ENCODE peak calls at places on chromosomes 12 and 14, in ten cellular contexts. One of them, this sample, is unnamed.
A peak's percentile ranks its signal among the peaks of the same experiment; 100 is the strongest.

GRCh38 chr14:21069388-21070082 is 569 bp upstream of the ARHGEF40 start:
- DNase-seq in cardiac muscle cell: no peak
- DNase-seq in WERI-Rb-1: peak; percentile 35
- DNase-seq in GM06990: no peak
- DNase-seq in hepatocyte: peak; percentile 55
- DNase-seq in suprapubic skin: no peak
- DNase-seq in osteoblast: peak; percentile 88
- DNase-seq in HCT116: no peak
- DNase-seq in body of pancreas: peak; percentile 52
- DNase-seq in stomach: no peak
- DNase-seq in this sample: no peak

GRCh38 chr14:102731871-102732800 is 45.1 kb upstream of the TRAF3 start:
- DNase-seq in cardiac muscle cell: no peak
- DNase-seq in WERI-Rb-1: no peak
- DNase-seq in GM06990: no peak
- DNase-seq in hepatocyte: no peak
- DNase-seq in suprapubic skin: no peak
- DNase-seq in osteoblast: no peak
- DNase-seq in HCT116: no peak
- DNase-seq in body of pancreas: no peak
- DNase-seq in stomach: no peak
- DNase-seq in this sample: no peak

GRCh38 chr12:15227004-15227679 is 5.9 kb upstream of the RERG start:
- DNase-seq in cardiac muscle cell: peak; percentile 65
- DNase-seq in WERI-Rb-1: peak; percentile 49
- DNase-seq in GM06990: no peak
- DNase-seq in hepatocyte: peak; percentile 67
- DNase-seq in suprapubic skin: no peak
- DNase-seq in osteoblast: peak; percentile 49
- DNase-seq in HCT116: peak; percentile 42
- DNase-seq in body of pancreas: peak; percentile 70
- DNase-seq in stomach: peak; percentile 59
- DNase-seq in this sample: peak; percentile 34

GRCh38 chr12:42638697-42639096 is 49.2 kb upstream of the PRICKLE1 start:
- DNase-seq in cardiac muscle cell: no peak
- DNase-seq in WERI-Rb-1: no peak
- DNase-seq in GM06990: no peak
- DNase-seq in hepatocyte: no peak
- DNase-seq in suprapubic skin: no peak
- DNase-seq in osteoblast: no peak
- DNase-seq in HCT116: no peak
- DNase-seq in body of pancreas: no peak
- DNase-seq in stomach: no peak
- DNase-seq in this sample: no peak

GRCh38 chr12:96404683-96405082 is 4.4 kb upstream of the CDK17 start:
- DNase-seq in cardiac muscle cell: no peak
- DNase-seq in WERI-Rb-1: no peak
- DNase-seq in GM06990: no peak
- DNase-seq in hepatocyte: no peak
- DNase-seq in suprapubic skin: no peak
- DNase-seq in osteoblast: no peak
- DNase-seq in HCT116: no peak
- DNase-seq in body of pancreas: no peak
- DNase-seq in stomach: no peak
- DNase-seq in this sample: no peak

GRCh38 chr12:109612975-109613502 is 39.4 kb downstream of the MVK start:
- DNase-seq in cardiac muscle cell: no peak
- DNase-seq in WERI-Rb-1: no peak
- DNase-seq in GM06990: no peak
- DNase-seq in hepatocyte: no peak
- DNase-seq in suprapubic skin: no peak
- DNase-seq in osteoblast: peak; percentile 91
- DNase-seq in HCT116: no peak
- DNase-seq in body of pancreas: no peak
- DNase-seq in stomach: no peak
- DNase-seq in this sample: peak; percentile 17

GRCh38 chr12:75996907-75997447 is 34.6 kb downstream of the PHLDA1 start:
- DNase-seq in cardiac muscle cell: no peak
- DNase-seq in WERI-Rb-1: no peak
- DNase-seq in GM06990: no peak
- DNase-seq in hepatocyte: no peak
- DNase-seq in suprapubic skin: no peak
- DNase-seq in osteoblast: peak; percentile 23
- DNase-seq in HCT116: no peak
- DNase-seq in body of pancreas: no peak
- DNase-seq in stomach: no peak
- DNase-seq in this sample: no peak

GRCh38 chr14:64465856-64466554 is 706 bp downstream of the AKAP5 start:
- DNase-seq in cardiac muscle cell: peak; percentile 69
- DNase-seq in WERI-Rb-1: peak; percentile 29
- DNase-seq in GM06990: no peak
- DNase-seq in hepatocyte: peak; percentile 67
- DNase-seq in suprapubic skin: no peak
- DNase-seq in osteoblast: peak; percentile 88
- DNase-seq in HCT116: no peak
- DNase-seq in body of pancreas: peak; percentile 30
- DNase-seq in stomach: no peak
- DNase-seq in this sample: no peak

GRCh38 chr12:2244013-2244861 is 191.4 kb downstream of the CACNA1C start:
- DNase-seq in cardiac muscle cell: peak; percentile 76
- DNase-seq in WERI-Rb-1: no peak
- DNase-seq in GM06990: no peak
- DNase-seq in hepatocyte: peak; percentile 76
- DNase-seq in suprapubic skin: no peak
- DNase-seq in osteoblast: peak; percentile 97
- DNase-seq in HCT116: peak; percentile 2
- DNase-seq in body of pancreas: no peak
- DNase-seq in stomach: no peak
- DNase-seq in this sample: no peak

GRCh38 chr12:6928703-6929407 is 1.1 kb downstream of the ATN1 start:
- DNase-seq in cardiac muscle cell: no peak
- DNase-seq in WERI-Rb-1: no peak
- DNase-seq in GM06990: no peak
- DNase-seq in hepatocyte: no peak
- DNase-seq in suprapubic skin: no peak
- DNase-seq in osteoblast: peak; percentile 87
- DNase-seq in HCT116: no peak
- DNase-seq in body of pancreas: no peak
- DNase-seq in stomach: no peak
- DNase-seq in this sample: no peak
- H3K4me3 ChIP-seq in cardiac muscle cell: peak overlapping the region; percentile 93
- H3K4me3 ChIP-seq in WERI-Rb-1: peak overlapping the region; percentile 71
- H3K4me3 ChIP-seq in GM06990: peak overlapping the region; percentile 89
- H3K4me3 ChIP-seq in hepatocyte: peak overlapping the region; percentile 89
- H3K4me3 ChIP-seq in suprapubic skin: peak overlapping the region; percentile 91
- H3K4me3 ChIP-seq in osteoblast: peak overlapping the region; percentile 89
- H3K4me3 ChIP-seq in HCT116: peak overlapping the region; percentile 92
- H3K4me3 ChIP-seq in body of pancreas: peak overlapping the region; percentile 77
- H3K4me3 ChIP-seq in stomach: peak overlapping the region; percentile 81
- H3K4me3 ChIP-seq in this sample: peak overlapping the region; percentile 75

GRCh38 chr14:71552809-71553208 is 379.4 kb upstream of the RGS6 start:
- DNase-seq in cardiac muscle cell: no peak
- DNase-seq in WERI-Rb-1: no peak
- DNase-seq in GM06990: no peak
- DNase-seq in hepatocyte: no peak
- DNase-seq in suprapubic skin: no peak
- DNase-seq in osteoblast: no peak
- DNase-seq in HCT116: no peak
- DNase-seq in body of pancreas: no peak
- DNase-seq in stomach: no peak
- DNase-seq in this sample: no peak
- TF ChIP-seq CTCF in cardiac muscle cell: no peak
- TF ChIP-seq CTCF in WERI-Rb-1: peak; percentile 13
- TF ChIP-seq CTCF in GM06990: no peak
- TF ChIP-seq CTCF in hepatocyte: no peak
- TF ChIP-seq CTCF in suprapubic skin: no peak
- TF ChIP-seq CTCF in osteoblast: no peak
- TF ChIP-seq CTCF in HCT116: peak; percentile 7
- TF ChIP-seq CTCF in body of pancreas: no peak
- TF ChIP-seq CTCF in stomach: no peak
- TF ChIP-seq CTCF in this sample: no peak

DNA sequence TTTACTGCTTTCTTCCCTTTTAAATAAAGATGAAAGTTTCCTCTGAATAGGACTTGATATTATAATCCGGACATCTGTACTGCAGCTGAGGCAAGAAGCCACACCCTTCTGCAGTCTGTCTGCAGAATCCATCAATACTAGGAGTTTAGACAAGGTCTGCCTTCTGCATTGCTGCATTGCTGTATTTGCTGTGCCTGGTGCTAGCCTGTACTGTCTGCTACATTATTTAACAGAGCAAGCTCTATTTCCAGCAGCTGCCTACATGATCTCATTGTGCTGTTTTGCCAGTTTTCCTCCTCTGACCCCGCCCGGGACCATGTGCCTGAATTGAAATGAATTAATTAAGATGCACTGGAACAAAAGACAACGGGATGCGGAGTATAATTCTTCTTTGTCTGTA is 1.7 kb downstream of the TUBA1A start:
- DNase-seq in cardiac muscle cell: no peak
- DNase-seq in WERI-Rb-1: no peak
- DNase-seq in GM06990: no peak
- DNase-seq in hepatocyte: peak; percentile 32
- DNase-seq in suprapubic skin: peak; percentile 63
- DNase-seq in osteoblast: peak; percentile 70
- DNase-seq in HCT116: no peak
- DNase-seq in body of pancreas: peak; percentile 17
- DNase-seq in stomach: no peak
- DNase-seq in this sample: no peak
- H3K4me3 ChIP-seq in cardiac muscle cell: peak overlapping the region; percentile 87
- H3K4me3 ChIP-seq in WERI-Rb-1: no peak overlapping the region
- H3K4me3 ChIP-seq in GM06990: no peak overlapping the region
- H3K4me3 ChIP-seq in hepatocyte: peak overlapping the region; percentile 75
- H3K4me3 ChIP-seq in suprapubic skin: peak overlapping the region; percentile 95
- H3K4me3 ChIP-seq in osteoblast: peak overlapping the region; percentile 85
- H3K4me3 ChIP-seq in HCT116: no peak overlapping the region
- H3K4me3 ChIP-seq in body of pancreas: no peak overlapping the region
- H3K4me3 ChIP-seq in stomach: peak overlapping the region; percentile 80
- H3K4me3 ChIP-seq in this sample: peak overlapping the region; percentile 74

DNA sequence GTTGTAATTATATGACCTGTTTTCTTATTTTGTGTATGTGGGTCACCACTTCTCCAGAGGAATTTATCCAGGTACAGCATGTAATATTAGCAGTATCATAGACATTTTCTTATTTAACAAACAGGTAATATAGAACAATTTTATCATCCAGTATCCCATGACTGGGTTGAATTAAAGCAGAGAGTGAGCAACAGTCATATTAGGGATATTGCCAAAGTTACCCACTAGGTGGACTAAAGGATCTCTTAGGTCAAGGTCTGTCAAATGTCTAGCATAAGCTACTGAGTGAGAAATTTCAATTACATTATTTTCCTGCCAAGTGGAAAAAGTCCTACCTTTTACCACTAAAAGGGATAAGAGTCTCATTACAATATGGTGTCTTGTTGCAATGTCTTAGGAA is 62.1 kb upstream of the TRIM9 start:
- DNase-seq in cardiac muscle cell: peak; percentile 27
- DNase-seq in WERI-Rb-1: no peak
- DNase-seq in GM06990: no peak
- DNase-seq in hepatocyte: peak; percentile 14
- DNase-seq in suprapubic skin: no peak
- DNase-seq in osteoblast: peak; percentile 37
- DNase-seq in HCT116: peak; percentile 16
- DNase-seq in body of pancreas: no peak
- DNase-seq in stomach: no peak
- DNase-seq in this sample: peak; percentile 54
- TF ChIP-seq CTCF in cardiac muscle cell: peak; percentile 64
- TF ChIP-seq CTCF in WERI-Rb-1: peak; percentile 44
- TF ChIP-seq CTCF in GM06990: peak; percentile 48
- TF ChIP-seq CTCF in hepatocyte: no peak
- TF ChIP-seq CTCF in suprapubic skin: no peak
- TF ChIP-seq CTCF in osteoblast: peak; percentile 47
- TF ChIP-seq CTCF in HCT116: peak; percentile 54
- TF ChIP-seq CTCF in body of pancreas: peak; percentile 29
- TF ChIP-seq CTCF in stomach: no peak
- TF ChIP-seq CTCF in this sample: peak; percentile 57

This sample was measured in GM12865.